ENCODE peak calls at places on chromosomes 3 and 15, in eight cellular contexts. One of them, this sample, is unnamed.
A peak's percentile ranks its signal among the peaks of the same experiment; 100 is the strongest.

GRCh38 chr3:171815977-171816595 is 5.8 kb upstream of the PLD1 start:
- DNase-seq in Karpas-422: no peak
- DNase-seq in mammary epithelial cell: no peak
- DNase-seq in effector memory CD4-positive, alpha-beta T cell: no peak
- DNase-seq in right cardiac atrium: no peak
- DNase-seq in body of pancreas: no peak
- DNase-seq in ovary: no peak
- DNase-seq in GM23338: no peak
- DNase-seq in this sample: no peak

GRCh38 chr15:76976572-76977270 is 18.2 kb upstream of the PSTPIP1 start:
- DNase-seq in body of pancreas: no peak
- DNase-seq in ovary: no peak
- DNase-seq in mammary epithelial cell: no peak
- DNase-seq in GM23338: no peak
- DNase-seq in Karpas-422: no peak
- DNase-seq in effector memory CD4-positive, alpha-beta T cell: no peak
- DNase-seq in right cardiac atrium: no peak
- DNase-seq in this sample: no peak

GRCh38 chr15:53611145-53611920 is 148.1 kb downstream of the WDR72 start:
- DNase-seq in body of pancreas: no peak
- DNase-seq in ovary: no peak
- DNase-seq in mammary epithelial cell: no peak
- DNase-seq in GM23338: peak; percentile 11
- DNase-seq in Karpas-422: no peak
- DNase-seq in right cardiac atrium: no peak
- DNase-seq in effector memory CD4-positive, alpha-beta T cell: no peak
- DNase-seq in this sample: no peak

GRCh38 chr3:112688819-112689218 is 47.9 kb upstream of the CCDC80 start:
- DNase-seq in mammary epithelial cell: peak; percentile 62
- DNase-seq in right cardiac atrium: no peak
- DNase-seq in body of pancreas: no peak
- DNase-seq in effector memory CD4-positive, alpha-beta T cell: no peak
- DNase-seq in GM23338: no peak
- DNase-seq in ovary: no peak
- DNase-seq in Karpas-422: no peak
- DNase-seq in this sample: no peak

GRCh38 chr3:69272537-69272936 is 113.4 kb downstream of the FRMD4B start:
- DNase-seq in GM23338: no peak
- DNase-seq in effector memory CD4-positive, alpha-beta T cell: no peak
- DNase-seq in Karpas-422: no peak
- DNase-seq in ovary: no peak
- DNase-seq in right cardiac atrium: no peak
- DNase-seq in mammary epithelial cell: no peak
- DNase-seq in body of pancreas: no peak
- DNase-seq in this sample: no peak

GRCh38 chr3:9947025-9947995 is 4.9 kb downstream of the PRRT3 start:
- DNase-seq in Karpas-422: no peak
- DNase-seq in mammary epithelial cell: peak; percentile 61
- DNase-seq in right cardiac atrium: peak; percentile 78
- DNase-seq in effector memory CD4-positive, alpha-beta T cell: no peak
- DNase-seq in body of pancreas: peak; percentile 79
- DNase-seq in GM23338: peak; percentile 81
- DNase-seq in ovary: peak; percentile 66
- DNase-seq in this sample: no peak

GRCh38 chr15:40769310-40770146 is at the start of gene C15orf62:
- DNase-seq in GM23338: no peak
- DNase-seq in effector memory CD4-positive, alpha-beta T cell: no peak
- DNase-seq in right cardiac atrium: peak; percentile 45
- DNase-seq in mammary epithelial cell: peak; percentile 94
- DNase-seq in Karpas-422: peak; percentile 99
- DNase-seq in body of pancreas: no peak
- DNase-seq in ovary: peak; percentile 43
- DNase-seq in this sample: no peak

GRCh38 chr3:77605308-77605707 is 565.4 kb downstream of the ROBO2 start:
- DNase-seq in body of pancreas: no peak
- DNase-seq in ovary: no peak
- DNase-seq in effector memory CD4-positive, alpha-beta T cell: no peak
- DNase-seq in GM23338: no peak
- DNase-seq in right cardiac atrium: no peak
- DNase-seq in mammary epithelial cell: no peak
- DNase-seq in Karpas-422: no peak
- DNase-seq in this sample: no peak

GRCh38 chr3:73624363-73625123 is at the start of gene PDZRN3:
- DNase-seq in body of pancreas: peak; percentile 62
- DNase-seq in effector memory CD4-positive, alpha-beta T cell: no peak
- DNase-seq in GM23338: peak; percentile 74
- DNase-seq in right cardiac atrium: peak; percentile 61
- DNase-seq in mammary epithelial cell: peak; percentile 51
- DNase-seq in Karpas-422: no peak
- DNase-seq in ovary: peak; percentile 85
- DNase-seq in this sample: no peak

GRCh38 chr15:62118446-62118964 is 46.6 kb downstream of the C2CD4B start:
- DNase-seq in effector memory CD4-positive, alpha-beta T cell: no peak
- DNase-seq in right cardiac atrium: no peak
- DNase-seq in GM23338: no peak
- DNase-seq in mammary epithelial cell: peak; percentile 32
- DNase-seq in body of pancreas: no peak
- DNase-seq in ovary: no peak
- DNase-seq in Karpas-422: no peak
- DNase-seq in this sample: no peak

GRCh38 chr15:62119926-62120273 is 45.2 kb downstream of the C2CD4B start:
- DNase-seq in effector memory CD4-positive, alpha-beta T cell: no peak
- DNase-seq in body of pancreas: no peak
- DNase-seq in ovary: no peak
- DNase-seq in right cardiac atrium: no peak
- DNase-seq in GM23338: no peak
- DNase-seq in Karpas-422: no peak
- DNase-seq in mammary epithelial cell: no peak
- DNase-seq in this sample: no peak

GRCh38 chr15:62120776-62121175 is 44.3 kb downstream of the C2CD4B start:
- DNase-seq in right cardiac atrium: no peak
- DNase-seq in mammary epithelial cell: no peak
- DNase-seq in Karpas-422: no peak
- DNase-seq in ovary: no peak
- DNase-seq in GM23338: no peak
- DNase-seq in effector memory CD4-positive, alpha-beta T cell: no peak
- DNase-seq in body of pancreas: no peak
- DNase-seq in this sample: no peak

GRCh38 chr15:62121273-62122015 is 43.6 kb downstream of the C2CD4B start:
- DNase-seq in mammary epithelial cell: no peak
- DNase-seq in ovary: no peak
- DNase-seq in effector memory CD4-positive, alpha-beta T cell: no peak
- DNase-seq in right cardiac atrium: no peak
- DNase-seq in GM23338: no peak
- DNase-seq in body of pancreas: no peak
- DNase-seq in Karpas-422: no peak
- DNase-seq in this sample: no peak

GRCh38 chr15:62119224-62119925 is 45.7 kb downstream of the C2CD4B start:
- DNase-seq in body of pancreas: no peak
- DNase-seq in ovary: no peak
- DNase-seq in GM23338: no peak
- DNase-seq in right cardiac atrium: no peak
- DNase-seq in effector memory CD4-positive, alpha-beta T cell: no peak
- DNase-seq in mammary epithelial cell: peak; percentile 98
- DNase-seq in Karpas-422: no peak
- DNase-seq in this sample: no peak
- H3K27ac ChIP-seq in body of pancreas: peak overlapping the region; percentile 79
- H3K27ac ChIP-seq in ovary: no peak overlapping the region
- H3K27ac ChIP-seq in GM23338: no peak overlapping the region
- H3K27ac ChIP-seq in right cardiac atrium: peak overlapping the region; percentile 11
- H3K27ac ChIP-seq in effector memory CD4-positive, alpha-beta T cell: peak overlapping the region; percentile 43
- H3K27ac ChIP-seq in mammary epithelial cell: peak overlapping the region; percentile 61
- H3K27ac ChIP-seq in Karpas-422: no peak overlapping the region
- H3K27ac ChIP-seq in this sample: peak overlapping the region; percentile 56

GRCh38 chr15:59284768-59285368 is 78.2 kb downstream of the LDHAL6B start:
- DNase-seq in effector memory CD4-positive, alpha-beta T cell: no peak
- DNase-seq in GM23338: no peak
- DNase-seq in Karpas-422: no peak
- DNase-seq in right cardiac atrium: no peak
- DNase-seq in body of pancreas: no peak
- DNase-seq in ovary: no peak
- DNase-seq in mammary epithelial cell: no peak
- DNase-seq in this sample: no peak

GRCh38 chr15:59290311-59291213 is 82.1 kb downstream of the MYO1E start:
- DNase-seq in ovary: no peak
- DNase-seq in body of pancreas: no peak
- DNase-seq in effector memory CD4-positive, alpha-beta T cell: no peak
- DNase-seq in mammary epithelial cell: no peak
- DNase-seq in GM23338: no peak
- DNase-seq in Karpas-422: peak; percentile 59
- DNase-seq in right cardiac atrium: no peak
- DNase-seq in this sample: no peak

GRCh38 chr15:59292393-59292792 is 80.3 kb downstream of the MYO1E start:
- DNase-seq in effector memory CD4-positive, alpha-beta T cell: no peak
- DNase-seq in body of pancreas: no peak
- DNase-seq in right cardiac atrium: no peak
- DNase-seq in ovary: no peak
- DNase-seq in Karpas-422: no peak
- DNase-seq in GM23338: peak; percentile 50
- DNase-seq in mammary epithelial cell: peak; percentile 83
- DNase-seq in this sample: no peak

GRCh38 chr15:59291214-59291551 is 81.5 kb downstream of the MYO1E start:
- DNase-seq in effector memory CD4-positive, alpha-beta T cell: no peak
- DNase-seq in right cardiac atrium: no peak
- DNase-seq in mammary epithelial cell: no peak
- DNase-seq in body of pancreas: no peak
- DNase-seq in Karpas-422: no peak
- DNase-seq in GM23338: no peak
- DNase-seq in ovary: no peak
- DNase-seq in this sample: no peak

DNA sequence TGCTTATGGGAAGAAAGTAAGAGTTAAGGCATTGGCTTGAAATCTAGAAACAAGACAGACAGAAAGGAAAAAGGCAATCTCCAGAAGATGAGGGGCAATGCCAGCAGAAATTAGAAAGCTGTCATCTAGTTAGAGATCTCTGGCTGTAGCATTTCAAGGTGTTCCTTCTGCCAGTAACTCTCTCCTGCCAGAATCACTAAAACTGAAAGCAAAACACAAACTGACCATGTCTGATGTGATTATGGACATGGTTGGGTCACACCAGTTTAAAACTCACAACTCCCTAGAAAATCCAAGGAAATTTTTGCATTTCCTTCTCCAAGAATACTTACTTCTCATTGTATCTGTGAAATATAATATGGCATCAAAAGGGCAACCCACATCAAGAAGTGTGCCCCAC is 82.9 kb downstream of the LDHAL6B start:
- DNase-seq in ovary: no peak
- DNase-seq in Karpas-422: no peak
- DNase-seq in effector memory CD4-positive, alpha-beta T cell: no peak
- DNase-seq in right cardiac atrium: no peak
- DNase-seq in body of pancreas: no peak
- DNase-seq in mammary epithelial cell: no peak
- DNase-seq in GM23338: no peak
- DNase-seq in this sample: no peak
- H3K27ac ChIP-seq in ovary: no peak overlapping the region
- H3K27ac ChIP-seq in Karpas-422: no peak overlapping the region
- H3K27ac ChIP-seq in effector memory CD4-positive, alpha-beta T cell: no peak overlapping the region
- H3K27ac ChIP-seq in right cardiac atrium: no peak overlapping the region
- H3K27ac ChIP-seq in body of pancreas: no peak overlapping the region
- H3K27ac ChIP-seq in mammary epithelial cell: no peak overlapping the region
- H3K27ac ChIP-seq in GM23338: no peak overlapping the region
- H3K27ac ChIP-seq in this sample: no peak overlapping the region

GRCh38 chr15:56654216-56654615 is 79.1 kb downstream of the ZNF280D start:
- DNase-seq in effector memory CD4-positive, alpha-beta T cell: no peak
- DNase-seq in GM23338: no peak
- DNase-seq in right cardiac atrium: no peak
- DNase-seq in Karpas-422: no peak
- DNase-seq in mammary epithelial cell: no peak
- DNase-seq in body of pancreas: no peak
- DNase-seq in ovary: no peak
- DNase-seq in this sample: no peak

GRCh38 chr15:56653787-56654186 is 79.5 kb downstream of the ZNF280D start:
- DNase-seq in effector memory CD4-positive, alpha-beta T cell: no peak
- DNase-seq in mammary epithelial cell: no peak
- DNase-seq in Karpas-422: no peak
- DNase-seq in ovary: no peak
- DNase-seq in right cardiac atrium: no peak
- DNase-seq in GM23338: no peak
- DNase-seq in body of pancreas: no peak
- DNase-seq in this sample: no peak

GRCh38 chr15:56654624-56655023 is 78.7 kb downstream of the ZNF280D start:
- DNase-seq in Karpas-422: no peak
- DNase-seq in mammary epithelial cell: no peak
- DNase-seq in body of pancreas: no peak
- DNase-seq in ovary: no peak
- DNase-seq in right cardiac atrium: no peak
- DNase-seq in effector memory CD4-positive, alpha-beta T cell: no peak
- DNase-seq in GM23338: no peak
- DNase-seq in this sample: no peak

GRCh38 chr15:56653082-56653481 is 80.2 kb downstream of the ZNF280D start:
- DNase-seq in right cardiac atrium: no peak
- DNase-seq in effector memory CD4-positive, alpha-beta T cell: no peak
- DNase-seq in Karpas-422: no peak
- DNase-seq in GM23338: no peak
- DNase-seq in body of pancreas: no peak
- DNase-seq in mammary epithelial cell: no peak
- DNase-seq in ovary: no peak
- DNase-seq in this sample: no peak
- H3K27ac ChIP-seq in right cardiac atrium: no peak overlapping the region
- H3K27ac ChIP-seq in effector memory CD4-positive, alpha-beta T cell: no peak overlapping the region
- H3K27ac ChIP-seq in Karpas-422: no peak overlapping the region
- H3K27ac ChIP-seq in GM23338: no peak overlapping the region
- H3K27ac ChIP-seq in body of pancreas: no peak overlapping the region
- H3K27ac ChIP-seq in mammary epithelial cell: no peak overlapping the region
- H3K27ac ChIP-seq in ovary: peak overlapping the region; percentile 79
- H3K27ac ChIP-seq in this sample: no peak overlapping the region

DNA sequence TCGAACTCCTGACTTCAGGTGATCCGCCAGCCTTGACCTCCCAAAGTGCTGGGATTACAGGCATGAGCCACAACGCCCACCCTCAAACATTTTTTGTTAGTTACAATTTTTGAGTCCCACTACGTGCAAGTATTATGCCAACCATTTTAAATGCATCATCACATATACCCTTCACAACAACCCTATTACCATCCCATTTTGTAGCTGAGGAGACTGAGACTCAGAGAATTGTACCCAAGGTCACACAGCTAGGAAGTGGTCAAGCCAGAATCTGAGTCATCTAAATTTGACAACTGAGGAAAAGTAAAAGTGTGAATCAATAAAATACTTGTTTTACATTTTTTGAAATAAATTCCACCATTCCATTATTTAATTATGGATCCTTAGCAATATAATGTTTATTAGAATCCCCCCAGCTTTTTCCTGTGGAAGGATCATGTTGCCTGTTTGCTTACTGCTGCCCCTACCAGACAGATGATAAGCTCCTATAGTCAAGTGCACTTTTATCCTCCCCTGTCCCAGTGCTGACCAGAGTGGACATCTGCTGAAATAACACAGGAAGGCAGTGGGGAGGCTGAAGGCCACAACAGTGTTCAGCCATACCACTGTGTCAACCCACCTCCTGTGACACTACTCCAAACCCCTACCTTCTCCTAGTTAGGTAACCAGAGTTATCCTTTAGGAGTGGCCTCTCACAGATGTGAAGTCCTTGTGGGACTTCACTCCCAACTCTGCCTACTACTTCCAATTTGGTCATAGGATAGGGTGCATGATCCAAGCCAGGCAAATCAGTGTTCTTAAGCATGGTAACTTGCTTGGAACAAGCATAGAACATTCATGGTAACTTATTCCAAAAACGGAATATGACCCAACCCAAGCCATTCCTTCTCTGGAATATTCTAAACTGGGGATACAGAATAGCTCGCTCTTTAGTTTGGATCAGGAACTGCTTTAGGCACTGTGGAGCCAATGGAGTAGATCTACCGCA is 28.1 kb downstream of the PRKAR2A start:
- DNase-seq in effector memory CD4-positive, alpha-beta T cell: no peak
- DNase-seq in body of pancreas: no peak
- DNase-seq in right cardiac atrium: no peak
- DNase-seq in ovary: no peak
- DNase-seq in GM23338: no peak
- DNase-seq in mammary epithelial cell: no peak
- DNase-seq in Karpas-422: no peak
- DNase-seq in this sample: no peak
- H3K27ac ChIP-seq in effector memory CD4-positive, alpha-beta T cell: no peak overlapping the region
- H3K27ac ChIP-seq in body of pancreas: no peak overlapping the region
- H3K27ac ChIP-seq in right cardiac atrium: no peak overlapping the region
- H3K27ac ChIP-seq in ovary: no peak overlapping the region
- H3K27ac ChIP-seq in GM23338: no peak overlapping the region
- H3K27ac ChIP-seq in mammary epithelial cell: no peak overlapping the region
- H3K27ac ChIP-seq in Karpas-422: peak overlapping the region; percentile 87
- H3K27ac ChIP-seq in this sample: no peak overlapping the region

This sample was measured in vagina.